ENCODE peak calls at places on chromosomes 5 and 9, in ten cellular contexts. One of them, this sample, is unnamed.

GRCh38 chr5:153672347-153673090 is 182.0 kb downstream of the GRIA1 start:
- DNase-seq in activated CD8-positive, alpha-beta memory T cell treated with anti-CD3 and anti-CD28 coated beads for 24 hours: no peak
- DNase-seq in left cardiac atrium: no peak
- DNase-seq in occipital lobe: no peak
- DNase-seq in activated effector memory CD4-positive, alpha-beta T cell treated with Interleukin-2 at 50 U/mL for 16 hours: no peak
- DNase-seq in activated naive CD8-positive, alpha-beta T cell treated with anti-CD3 and anti-CD28 coated beads, Interleukin-2, amount 50 U/mL, for 24 hours: no peak
- DNase-seq in hippocampal formation: no peak
- DNase-seq in NCI-H2171 treated with DMSO at 0.1 percent for 48 hours: no peak
- DNase-seq in cardiac septum: no peak
- DNase-seq in AG10803: peak; percentile 34
- DNase-seq in this sample: no peak

GRCh38 chr9:76691761-76692313 is 72.4 kb upstream of the PCA3 start:
- DNase-seq in activated CD8-positive, alpha-beta memory T cell treated with anti-CD3 and anti-CD28 coated beads for 24 hours: no peak
- DNase-seq in left cardiac atrium: no peak
- DNase-seq in occipital lobe: peak; percentile 45
- DNase-seq in activated effector memory CD4-positive, alpha-beta T cell treated with Interleukin-2 at 50 U/mL for 16 hours: no peak
- DNase-seq in activated naive CD8-positive, alpha-beta T cell treated with anti-CD3 and anti-CD28 coated beads, Interleukin-2, amount 50 U/mL, for 24 hours: no peak
- DNase-seq in hippocampal formation: peak; percentile 66
- DNase-seq in NCI-H2171 treated with DMSO at 0.1 percent for 48 hours: no peak
- DNase-seq in cardiac septum: no peak
- DNase-seq in AG10803: no peak
- DNase-seq in this sample: no peak

GRCh38 chr9:9061599-9061998 is 1262.0 kb upstream of the DMAC1 start:
- DNase-seq in activated CD8-positive, alpha-beta memory T cell treated with anti-CD3 and anti-CD28 coated beads for 24 hours: no peak
- DNase-seq in left cardiac atrium: no peak
- DNase-seq in occipital lobe: no peak
- DNase-seq in activated effector memory CD4-positive, alpha-beta T cell treated with Interleukin-2 at 50 U/mL for 16 hours: no peak
- DNase-seq in activated naive CD8-positive, alpha-beta T cell treated with anti-CD3 and anti-CD28 coated beads, Interleukin-2, amount 50 U/mL, for 24 hours: no peak
- DNase-seq in hippocampal formation: no peak
- DNase-seq in NCI-H2171 treated with DMSO at 0.1 percent for 48 hours: no peak
- DNase-seq in cardiac septum: no peak
- DNase-seq in AG10803: no peak
- DNase-seq in this sample: no peak

GRCh38 chr5:150517272-150518152 is 9.6 kb downstream of the NDST1 start:
- DNase-seq in activated CD8-positive, alpha-beta memory T cell treated with anti-CD3 and anti-CD28 coated beads for 24 hours: no peak
- DNase-seq in left cardiac atrium: peak; percentile 63
- DNase-seq in occipital lobe: no peak
- DNase-seq in activated effector memory CD4-positive, alpha-beta T cell treated with Interleukin-2 at 50 U/mL for 16 hours: no peak
- DNase-seq in activated naive CD8-positive, alpha-beta T cell treated with anti-CD3 and anti-CD28 coated beads, Interleukin-2, amount 50 U/mL, for 24 hours: no peak
- DNase-seq in hippocampal formation: no peak
- DNase-seq in NCI-H2171 treated with DMSO at 0.1 percent for 48 hours: peak; percentile 6
- DNase-seq in cardiac septum: no peak
- DNase-seq in AG10803: peak; percentile 97
- DNase-seq in this sample: no peak

GRCh38 chr9:33861917-33862453 is 45.0 kb downstream of the UBE2R2 start:
- DNase-seq in activated CD8-positive, alpha-beta memory T cell treated with anti-CD3 and anti-CD28 coated beads for 24 hours: no peak
- DNase-seq in left cardiac atrium: no peak
- DNase-seq in occipital lobe: no peak
- DNase-seq in activated effector memory CD4-positive, alpha-beta T cell treated with Interleukin-2 at 50 U/mL for 16 hours: no peak
- DNase-seq in activated naive CD8-positive, alpha-beta T cell treated with anti-CD3 and anti-CD28 coated beads, Interleukin-2, amount 50 U/mL, for 24 hours: no peak
- DNase-seq in hippocampal formation: no peak
- DNase-seq in NCI-H2171 treated with DMSO at 0.1 percent for 48 hours: no peak
- DNase-seq in cardiac septum: no peak
- DNase-seq in AG10803: no peak
- DNase-seq in this sample: no peak

GRCh38 chr9:92807757-92808725 is 43.4 kb upstream of the BICD2 start:
- DNase-seq in activated CD8-positive, alpha-beta memory T cell treated with anti-CD3 and anti-CD28 coated beads for 24 hours: peak; percentile 75
- DNase-seq in left cardiac atrium: no peak
- DNase-seq in occipital lobe: no peak
- DNase-seq in activated effector memory CD4-positive, alpha-beta T cell treated with Interleukin-2 at 50 U/mL for 16 hours: peak; percentile 17
- DNase-seq in activated naive CD8-positive, alpha-beta T cell treated with anti-CD3 and anti-CD28 coated beads, Interleukin-2, amount 50 U/mL, for 24 hours: peak; percentile 22
- DNase-seq in hippocampal formation: no peak
- DNase-seq in NCI-H2171 treated with DMSO at 0.1 percent for 48 hours: peak; percentile 46
- DNase-seq in cardiac septum: no peak
- DNase-seq in AG10803: no peak
- DNase-seq in this sample: no peak

GRCh38 chr5:38695021-38695961 is 138.8 kb upstream of the LIFR start:
- DNase-seq in activated CD8-positive, alpha-beta memory T cell treated with anti-CD3 and anti-CD28 coated beads for 24 hours: no peak
- DNase-seq in left cardiac atrium: no peak
- DNase-seq in occipital lobe: no peak
- DNase-seq in activated effector memory CD4-positive, alpha-beta T cell treated with Interleukin-2 at 50 U/mL for 16 hours: no peak
- DNase-seq in activated naive CD8-positive, alpha-beta T cell treated with anti-CD3 and anti-CD28 coated beads, Interleukin-2, amount 50 U/mL, for 24 hours: no peak
- DNase-seq in hippocampal formation: no peak
- DNase-seq in NCI-H2171 treated with DMSO at 0.1 percent for 48 hours: no peak
- DNase-seq in cardiac septum: no peak
- DNase-seq in AG10803: no peak
- DNase-seq in this sample: no peak

GRCh38 chr9:71609453-71609840 is 158.9 kb downstream of the CEMIP2 start:
- DNase-seq in activated CD8-positive, alpha-beta memory T cell treated with anti-CD3 and anti-CD28 coated beads for 24 hours: no peak
- DNase-seq in left cardiac atrium: no peak
- DNase-seq in occipital lobe: no peak
- DNase-seq in activated effector memory CD4-positive, alpha-beta T cell treated with Interleukin-2 at 50 U/mL for 16 hours: no peak
- DNase-seq in activated naive CD8-positive, alpha-beta T cell treated with anti-CD3 and anti-CD28 coated beads, Interleukin-2, amount 50 U/mL, for 24 hours: no peak
- DNase-seq in hippocampal formation: no peak
- DNase-seq in NCI-H2171 treated with DMSO at 0.1 percent for 48 hours: no peak
- DNase-seq in cardiac septum: no peak
- DNase-seq in AG10803: no peak
- DNase-seq in this sample: no peak

GRCh38 chr5:146962801-146963355 is 84.3 kb upstream of the PPP2R2B start:
- DNase-seq in activated CD8-positive, alpha-beta memory T cell treated with anti-CD3 and anti-CD28 coated beads for 24 hours: no peak
- DNase-seq in left cardiac atrium: no peak
- DNase-seq in occipital lobe: no peak
- DNase-seq in activated effector memory CD4-positive, alpha-beta T cell treated with Interleukin-2 at 50 U/mL for 16 hours: no peak
- DNase-seq in activated naive CD8-positive, alpha-beta T cell treated with anti-CD3 and anti-CD28 coated beads, Interleukin-2, amount 50 U/mL, for 24 hours: no peak
- DNase-seq in hippocampal formation: no peak
- DNase-seq in NCI-H2171 treated with DMSO at 0.1 percent for 48 hours: no peak
- DNase-seq in cardiac septum: no peak
- DNase-seq in AG10803: peak; percentile 40
- DNase-seq in this sample: no peak

GRCh38 chr5:638501-639252 is 26.5 kb downstream of the CEP72 start:
- DNase-seq in activated CD8-positive, alpha-beta memory T cell treated with anti-CD3 and anti-CD28 coated beads for 24 hours: no peak
- DNase-seq in left cardiac atrium: no peak
- DNase-seq in occipital lobe: no peak
- DNase-seq in activated effector memory CD4-positive, alpha-beta T cell treated with Interleukin-2 at 50 U/mL for 16 hours: no peak
- DNase-seq in activated naive CD8-positive, alpha-beta T cell treated with anti-CD3 and anti-CD28 coated beads, Interleukin-2, amount 50 U/mL, for 24 hours: no peak
- DNase-seq in hippocampal formation: no peak
- DNase-seq in NCI-H2171 treated with DMSO at 0.1 percent for 48 hours: no peak
- DNase-seq in cardiac septum: peak; percentile 35
- DNase-seq in AG10803: no peak
- DNase-seq in this sample: no peak

GRCh38 chr5:66851306-66851705 is 255.1 kb downstream of the MAST4 start:
- DNase-seq in activated CD8-positive, alpha-beta memory T cell treated with anti-CD3 and anti-CD28 coated beads for 24 hours: no peak
- DNase-seq in left cardiac atrium: no peak
- DNase-seq in occipital lobe: no peak
- DNase-seq in activated effector memory CD4-positive, alpha-beta T cell treated with Interleukin-2 at 50 U/mL for 16 hours: no peak
- DNase-seq in activated naive CD8-positive, alpha-beta T cell treated with anti-CD3 and anti-CD28 coated beads, Interleukin-2, amount 50 U/mL, for 24 hours: no peak
- DNase-seq in hippocampal formation: no peak
- DNase-seq in NCI-H2171 treated with DMSO at 0.1 percent for 48 hours: no peak
- DNase-seq in cardiac septum: no peak
- DNase-seq in AG10803: no peak
- DNase-seq in this sample: no peak

GRCh38 chr9:14692918-14693861 is at the start of gene ZDHHC21:
- DNase-seq in activated CD8-positive, alpha-beta memory T cell treated with anti-CD3 and anti-CD28 coated beads for 24 hours: peak; percentile 86
- DNase-seq in left cardiac atrium: peak; percentile 81
- DNase-seq in occipital lobe: peak; percentile 77
- DNase-seq in activated effector memory CD4-positive, alpha-beta T cell treated with Interleukin-2 at 50 U/mL for 16 hours: peak; percentile 27
- DNase-seq in activated naive CD8-positive, alpha-beta T cell treated with anti-CD3 and anti-CD28 coated beads, Interleukin-2, amount 50 U/mL, for 24 hours: peak; percentile 71
- DNase-seq in hippocampal formation: no peak
- DNase-seq in NCI-H2171 treated with DMSO at 0.1 percent for 48 hours: peak; percentile 49
- DNase-seq in cardiac septum: peak; percentile 89
- DNase-seq in AG10803: peak; percentile 63
- DNase-seq in this sample: no peak

GRCh38 chr9:69109152-69109551 is 64.9 kb upstream of the TJP2 start:
- DNase-seq in activated CD8-positive, alpha-beta memory T cell treated with anti-CD3 and anti-CD28 coated beads for 24 hours: no peak
- DNase-seq in left cardiac atrium: no peak
- DNase-seq in occipital lobe: no peak
- DNase-seq in activated effector memory CD4-positive, alpha-beta T cell treated with Interleukin-2 at 50 U/mL for 16 hours: no peak
- DNase-seq in activated naive CD8-positive, alpha-beta T cell treated with anti-CD3 and anti-CD28 coated beads, Interleukin-2, amount 50 U/mL, for 24 hours: no peak
- DNase-seq in hippocampal formation: no peak
- DNase-seq in NCI-H2171 treated with DMSO at 0.1 percent for 48 hours: no peak
- DNase-seq in cardiac septum: no peak
- DNase-seq in AG10803: no peak
- DNase-seq in this sample: no peak

GRCh38 chr5:79459626-79460025 is 54.3 kb downstream of the HOMER1 start:
- DNase-seq in activated CD8-positive, alpha-beta memory T cell treated with anti-CD3 and anti-CD28 coated beads for 24 hours: no peak
- DNase-seq in left cardiac atrium: no peak
- DNase-seq in occipital lobe: no peak
- DNase-seq in activated effector memory CD4-positive, alpha-beta T cell treated with Interleukin-2 at 50 U/mL for 16 hours: no peak
- DNase-seq in activated naive CD8-positive, alpha-beta T cell treated with anti-CD3 and anti-CD28 coated beads, Interleukin-2, amount 50 U/mL, for 24 hours: no peak
- DNase-seq in hippocampal formation: no peak
- DNase-seq in NCI-H2171 treated with DMSO at 0.1 percent for 48 hours: no peak
- DNase-seq in cardiac septum: no peak
- DNase-seq in AG10803: no peak
- DNase-seq in this sample: no peak

GRCh38 chr5:74877624-74878304 is 11.6 kb upstream of the FAM169A start:
- DNase-seq in activated CD8-positive, alpha-beta memory T cell treated with anti-CD3 and anti-CD28 coated beads for 24 hours: no peak
- DNase-seq in left cardiac atrium: no peak
- DNase-seq in occipital lobe: no peak
- DNase-seq in activated effector memory CD4-positive, alpha-beta T cell treated with Interleukin-2 at 50 U/mL for 16 hours: no peak
- DNase-seq in activated naive CD8-positive, alpha-beta T cell treated with anti-CD3 and anti-CD28 coated beads, Interleukin-2, amount 50 U/mL, for 24 hours: no peak
- DNase-seq in hippocampal formation: peak; percentile 64
- DNase-seq in NCI-H2171 treated with DMSO at 0.1 percent for 48 hours: no peak
- DNase-seq in cardiac septum: no peak
- DNase-seq in AG10803: no peak
- DNase-seq in this sample: no peak

GRCh38 chr5:378301-378891 is 56.9 kb downstream of the AHRR start:
- DNase-seq in activated CD8-positive, alpha-beta memory T cell treated with anti-CD3 and anti-CD28 coated beads for 24 hours: peak; percentile 83
- DNase-seq in left cardiac atrium: no peak
- DNase-seq in occipital lobe: no peak
- DNase-seq in activated effector memory CD4-positive, alpha-beta T cell treated with Interleukin-2 at 50 U/mL for 16 hours: no peak
- DNase-seq in activated naive CD8-positive, alpha-beta T cell treated with anti-CD3 and anti-CD28 coated beads, Interleukin-2, amount 50 U/mL, for 24 hours: peak; percentile 60
- DNase-seq in hippocampal formation: no peak
- DNase-seq in NCI-H2171 treated with DMSO at 0.1 percent for 48 hours: peak; percentile 50
- DNase-seq in cardiac septum: no peak
- DNase-seq in AG10803: no peak
- DNase-seq in this sample: no peak

GRCh38 chr9:76654575-76654974 is 109.7 kb upstream of the PCA3 start:
- DNase-seq in activated CD8-positive, alpha-beta memory T cell treated with anti-CD3 and anti-CD28 coated beads for 24 hours: no peak
- DNase-seq in left cardiac atrium: no peak
- DNase-seq in occipital lobe: no peak
- DNase-seq in activated effector memory CD4-positive, alpha-beta T cell treated with Interleukin-2 at 50 U/mL for 16 hours: no peak
- DNase-seq in activated naive CD8-positive, alpha-beta T cell treated with anti-CD3 and anti-CD28 coated beads, Interleukin-2, amount 50 U/mL, for 24 hours: no peak
- DNase-seq in hippocampal formation: no peak
- DNase-seq in NCI-H2171 treated with DMSO at 0.1 percent for 48 hours: no peak
- DNase-seq in cardiac septum: no peak
- DNase-seq in AG10803: peak; percentile 98
- DNase-seq in this sample: no peak

GRCh38 chr9:114395768-114396167 is 8.0 kb upstream of the AKNA start:
- DNase-seq in activated CD8-positive, alpha-beta memory T cell treated with anti-CD3 and anti-CD28 coated beads for 24 hours: no peak
- DNase-seq in left cardiac atrium: no peak
- DNase-seq in occipital lobe: no peak
- DNase-seq in activated effector memory CD4-positive, alpha-beta T cell treated with Interleukin-2 at 50 U/mL for 16 hours: no peak
- DNase-seq in activated naive CD8-positive, alpha-beta T cell treated with anti-CD3 and anti-CD28 coated beads, Interleukin-2, amount 50 U/mL, for 24 hours: no peak
- DNase-seq in hippocampal formation: no peak
- DNase-seq in NCI-H2171 treated with DMSO at 0.1 percent for 48 hours: no peak
- DNase-seq in cardiac septum: no peak
- DNase-seq in AG10803: no peak
- DNase-seq in this sample: no peak

GRCh38 chr9:74770508-74771261 is 117.0 kb downstream of the TRPM6 start:
- DNase-seq in activated CD8-positive, alpha-beta memory T cell treated with anti-CD3 and anti-CD28 coated beads for 24 hours: peak; percentile 64
- DNase-seq in left cardiac atrium: no peak
- DNase-seq in occipital lobe: no peak
- DNase-seq in activated effector memory CD4-positive, alpha-beta T cell treated with Interleukin-2 at 50 U/mL for 16 hours: peak; percentile 4
- DNase-seq in activated naive CD8-positive, alpha-beta T cell treated with anti-CD3 and anti-CD28 coated beads, Interleukin-2, amount 50 U/mL, for 24 hours: peak; percentile 30
- DNase-seq in hippocampal formation: no peak
- DNase-seq in NCI-H2171 treated with DMSO at 0.1 percent for 48 hours: peak; percentile 31
- DNase-seq in cardiac septum: no peak
- DNase-seq in AG10803: no peak
- DNase-seq in this sample: no peak

GRCh38 chr5:7616897-7617296 is 221.0 kb downstream of the ADCY2 start:
- DNase-seq in activated CD8-positive, alpha-beta memory T cell treated with anti-CD3 and anti-CD28 coated beads for 24 hours: no peak
- DNase-seq in left cardiac atrium: no peak
- DNase-seq in occipital lobe: no peak
- DNase-seq in activated effector memory CD4-positive, alpha-beta T cell treated with Interleukin-2 at 50 U/mL for 16 hours: no peak
- DNase-seq in activated naive CD8-positive, alpha-beta T cell treated with anti-CD3 and anti-CD28 coated beads, Interleukin-2, amount 50 U/mL, for 24 hours: no peak
- DNase-seq in hippocampal formation: no peak
- DNase-seq in NCI-H2171 treated with DMSO at 0.1 percent for 48 hours: no peak
- DNase-seq in cardiac septum: no peak
- DNase-seq in AG10803: no peak
- DNase-seq in this sample: no peak

GRCh38 chr5:37735649-37736347 is 104.0 kb downstream of the GDNF start:
- DNase-seq in activated CD8-positive, alpha-beta memory T cell treated with anti-CD3 and anti-CD28 coated beads for 24 hours: no peak
- DNase-seq in left cardiac atrium: no peak
- DNase-seq in occipital lobe: peak; percentile 43
- DNase-seq in activated effector memory CD4-positive, alpha-beta T cell treated with Interleukin-2 at 50 U/mL for 16 hours: no peak
- DNase-seq in activated naive CD8-positive, alpha-beta T cell treated with anti-CD3 and anti-CD28 coated beads, Interleukin-2, amount 50 U/mL, for 24 hours: no peak
- DNase-seq in hippocampal formation: peak; percentile 42
- DNase-seq in NCI-H2171 treated with DMSO at 0.1 percent for 48 hours: peak; percentile 89
- DNase-seq in cardiac septum: no peak
- DNase-seq in AG10803: peak; percentile 48
- DNase-seq in this sample: no peak

GRCh38 chr9:19660019-19660418 is 128.8 kb downstream of the SLC24A2 start:
- DNase-seq in activated CD8-positive, alpha-beta memory T cell treated with anti-CD3 and anti-CD28 coated beads for 24 hours: no peak
- DNase-seq in left cardiac atrium: no peak
- DNase-seq in occipital lobe: no peak
- DNase-seq in activated effector memory CD4-positive, alpha-beta T cell treated with Interleukin-2 at 50 U/mL for 16 hours: no peak
- DNase-seq in activated naive CD8-positive, alpha-beta T cell treated with anti-CD3 and anti-CD28 coated beads, Interleukin-2, amount 50 U/mL, for 24 hours: no peak
- DNase-seq in hippocampal formation: no peak
- DNase-seq in NCI-H2171 treated with DMSO at 0.1 percent for 48 hours: no peak
- DNase-seq in cardiac septum: no peak
- DNase-seq in AG10803: no peak
- DNase-seq in this sample: no peak

GRCh38 chr5:31993182-31993961 is 180.7 kb downstream of the GOLPH3 start:
- DNase-seq in activated CD8-positive, alpha-beta memory T cell treated with anti-CD3 and anti-CD28 coated beads for 24 hours: no peak
- DNase-seq in left cardiac atrium: no peak
- DNase-seq in occipital lobe: no peak
- DNase-seq in activated effector memory CD4-positive, alpha-beta T cell treated with Interleukin-2 at 50 U/mL for 16 hours: no peak
- DNase-seq in activated naive CD8-positive, alpha-beta T cell treated with anti-CD3 and anti-CD28 coated beads, Interleukin-2, amount 50 U/mL, for 24 hours: no peak
- DNase-seq in hippocampal formation: no peak
- DNase-seq in NCI-H2171 treated with DMSO at 0.1 percent for 48 hours: no peak
- DNase-seq in cardiac septum: no peak
- DNase-seq in AG10803: peak; percentile 98
- DNase-seq in this sample: no peak

GRCh38 chr5:140221697-140222223 is 46.8 kb downstream of the CYSTM1 start:
- DNase-seq in activated CD8-positive, alpha-beta memory T cell treated with anti-CD3 and anti-CD28 coated beads for 24 hours: no peak
- DNase-seq in left cardiac atrium: no peak
- DNase-seq in occipital lobe: no peak
- DNase-seq in activated effector memory CD4-positive, alpha-beta T cell treated with Interleukin-2 at 50 U/mL for 16 hours: no peak
- DNase-seq in activated naive CD8-positive, alpha-beta T cell treated with anti-CD3 and anti-CD28 coated beads, Interleukin-2, amount 50 U/mL, for 24 hours: no peak
- DNase-seq in hippocampal formation: no peak
- DNase-seq in NCI-H2171 treated with DMSO at 0.1 percent for 48 hours: no peak
- DNase-seq in cardiac septum: no peak
- DNase-seq in AG10803: peak; percentile 66
- DNase-seq in this sample: no peak

GRCh38 chr5:90934738-90935137 is 376.1 kb downstream of the ADGRV1 start:
- DNase-seq in activated CD8-positive, alpha-beta memory T cell treated with anti-CD3 and anti-CD28 coated beads for 24 hours: no peak
- DNase-seq in left cardiac atrium: no peak
- DNase-seq in occipital lobe: no peak
- DNase-seq in activated effector memory CD4-positive, alpha-beta T cell treated with Interleukin-2 at 50 U/mL for 16 hours: no peak
- DNase-seq in activated naive CD8-positive, alpha-beta T cell treated with anti-CD3 and anti-CD28 coated beads, Interleukin-2, amount 50 U/mL, for 24 hours: no peak
- DNase-seq in hippocampal formation: no peak
- DNase-seq in NCI-H2171 treated with DMSO at 0.1 percent for 48 hours: no peak
- DNase-seq in cardiac septum: no peak
- DNase-seq in AG10803: no peak
- DNase-seq in this sample: no peak

GRCh38 chr9:129671519-129671918 is 6.1 kb downstream of the PRRX2 start:
- DNase-seq in activated CD8-positive, alpha-beta memory T cell treated with anti-CD3 and anti-CD28 coated beads for 24 hours: no peak
- DNase-seq in left cardiac atrium: no peak
- DNase-seq in occipital lobe: no peak
- DNase-seq in activated effector memory CD4-positive, alpha-beta T cell treated with Interleukin-2 at 50 U/mL for 16 hours: no peak
- DNase-seq in activated naive CD8-positive, alpha-beta T cell treated with anti-CD3 and anti-CD28 coated beads, Interleukin-2, amount 50 U/mL, for 24 hours: peak; percentile 38
- DNase-seq in hippocampal formation: no peak
- DNase-seq in NCI-H2171 treated with DMSO at 0.1 percent for 48 hours: no peak
- DNase-seq in cardiac septum: no peak
- DNase-seq in AG10803: peak; percentile 37
- DNase-seq in this sample: no peak

GRCh38 chr5:141598389-141599360 is 20.1 kb downstream of the DIAPH1 start:
- DNase-seq in activated CD8-positive, alpha-beta memory T cell treated with anti-CD3 and anti-CD28 coated beads for 24 hours: no peak
- DNase-seq in left cardiac atrium: no peak
- DNase-seq in occipital lobe: no peak
- DNase-seq in activated effector memory CD4-positive, alpha-beta T cell treated with Interleukin-2 at 50 U/mL for 16 hours: no peak
- DNase-seq in activated naive CD8-positive, alpha-beta T cell treated with anti-CD3 and anti-CD28 coated beads, Interleukin-2, amount 50 U/mL, for 24 hours: no peak
- DNase-seq in hippocampal formation: no peak
- DNase-seq in NCI-H2171 treated with DMSO at 0.1 percent for 48 hours: no peak
- DNase-seq in cardiac septum: no peak
- DNase-seq in AG10803: peak; percentile 73
- DNase-seq in this sample: no peak

GRCh38 chr5:116747881-116748280 is 173.3 kb upstream of the SEMA6A start:
- DNase-seq in activated CD8-positive, alpha-beta memory T cell treated with anti-CD3 and anti-CD28 coated beads for 24 hours: no peak
- DNase-seq in left cardiac atrium: no peak
- DNase-seq in occipital lobe: no peak
- DNase-seq in activated effector memory CD4-positive, alpha-beta T cell treated with Interleukin-2 at 50 U/mL for 16 hours: no peak
- DNase-seq in activated naive CD8-positive, alpha-beta T cell treated with anti-CD3 and anti-CD28 coated beads, Interleukin-2, amount 50 U/mL, for 24 hours: no peak
- DNase-seq in hippocampal formation: no peak
- DNase-seq in NCI-H2171 treated with DMSO at 0.1 percent for 48 hours: no peak
- DNase-seq in cardiac septum: no peak
- DNase-seq in AG10803: no peak
- DNase-seq in this sample: no peak

This sample was measured in thoracic aorta.